ENCODE peak calls at places on chromosomes 2 and 18, in eight cellular contexts. E is cardiac muscle cell; Z is adrenal gland; C is CD4-positive, alpha-beta memory T cell; J is tibial nerve; F is stomach; T is uterus; B is PC-3. V is an unnamed sample.

GRCh38 chr2:9083287-9083686 is 79.8 kb upstream of the MBOAT2 start:
- DNase-seq in C (no peak), Z (no peak), F (no peak), B (no peak), T (no peak), E (no peak), J (no peak), V (no peak)

GRCh38 chr2:54059504-54059903 is 55.9 kb upstream of the ACYP2 start:
- DNase-seq in T (no peak), B (no peak), F (no peak), E (no peak), J (no peak), C (no peak), Z (no peak), V (no peak)

GRCh38 chr18:76988827-76989646 is 143.5 kb downstream of the MBP start:
- DNase-seq in J (no peak), Z (no peak), T (no peak), C (no peak), E (no peak), F (no peak), B (no peak), V (no peak)

GRCh38 chr2:16103614-16104344 is 163.4 kb downstream of the MYCN start:
- DNase-seq in B (no peak), Z (no peak), J (no peak), F (no peak), C (no peak), E (no peak), T (no peak), V (no peak)

GRCh38 chr2:23589739-23590138 is 204.8 kb downstream of the KLHL29 start:
- DNase-seq in J (no peak), B (no peak), C (no peak), E (no peak), F (no peak), T (no peak), Z (no peak), V (no peak)

GRCh38 chr2:44361330-44362206 is at the start of the genes CAMKMT and PREPL:
- DNase-seq in B (peak; percentile 97), T (peak; percentile 99), Z (peak; percentile 99), F (peak; percentile 99), C (peak; percentile 98), E (peak; percentile 98), J (peak; percentile 96), V (peak; percentile 98)

GRCh38 chr2:105804266-105804665 is 59.6 kb downstream of the NCK2 start:
- DNase-seq in E (no peak), T (no peak), J (no peak), F (no peak), C (no peak), B (no peak), Z (no peak), V (peak; percentile 95)

GRCh38 chr2:234320098-234320497 is 176.8 kb downstream of the ARL4C start:
- DNase-seq in E (no peak), T (no peak), Z (no peak), F (no peak), J (no peak), B (no peak), C (no peak), V (no peak)

GRCh38 chr2:142544173-142544572 is 333.3 kb upstream of the KYNU start:
- DNase-seq in Z (no peak), E (no peak), T (no peak), B (no peak), J (no peak), C (no peak), F (no peak), V (no peak)

GRCh38 chr2:65350714-65351113 is 81.7 kb downstream of the SPRED2 start:
- DNase-seq in C (no peak), J (no peak), E (peak; percentile 39), T (no peak), F (no peak), B (no peak), Z (no peak), V (peak; percentile 60)

GRCh38 chr2:159855153-159856140 is 57.4 kb upstream of the CD302 start:
- DNase-seq in J (no peak), F (no peak), B (no peak), E (no peak), T (no peak), Z (no peak), C (no peak), V (no peak)

GRCh38 chr2:215038411-215038810 is 100.0 kb downstream of the ABCA12 start:
- DNase-seq in J (no peak), Z (no peak), B (no peak), C (no peak), E (no peak), F (no peak), T (no peak), V (no peak)

GRCh38 chr2:51795248-51795888 is 763.4 kb upstream of the NRXN1 start:
- DNase-seq in F (no peak), B (peak; percentile 34), Z (no peak), J (no peak), E (peak; percentile 36), C (no peak), T (no peak), V (peak; percentile 46)

GRCh38 chr2:112087346-112088020 is 32.4 kb downstream of the TMEM87B start:
- DNase-seq in B (no peak), J (no peak), Z (peak; percentile 54), F (no peak), C (no peak), T (no peak), E (no peak), V (no peak)

GRCh38 chr18:43578636-43579203 is 301.4 kb upstream of the SYT4 start:
- DNase-seq in C (no peak), E (no peak), J (no peak), F (peak; percentile 40), B (no peak), Z (no peak), T (no peak), V (no peak)

GRCh38 chr2:241157841-241158545 is 7.7 kb downstream of the PPP1R7 start:
- DNase-seq in E (no peak), B (no peak), T (no peak), J (no peak), C (no peak), F (no peak), Z (no peak), V (no peak)

GRCh38 chr2:47903781-47904447 is 2.4 kb downstream of the FBXO11 start:
- DNase-seq in C (no peak), Z (no peak), F (no peak), B (peak; percentile 32), E (no peak), T (no peak), J (no peak), V (no peak)

GRCh38 chr2:145769053-145769716 is 1249.3 kb upstream of the ZEB2 start:
- DNase-seq in Z (no peak), B (no peak), T (no peak), F (no peak), C (no peak), J (no peak), E (no peak), V (no peak)

GRCh38 chr2:14936436-14936835 is 303.9 kb downstream of the LRATD1 start:
- DNase-seq in J (no peak), F (no peak), E (no peak), T (no peak), Z (no peak), B (no peak), C (no peak), V (no peak)

GRCh38 chr2:69645026-69645425 is 1.5 kb upstream of the AAK1 start:
- DNase-seq in F (no peak), J (no peak), Z (no peak), T (no peak), E (peak; percentile 18), C (peak; percentile 76), B (peak; percentile 13), V (no peak)

GRCh38 chr2:9347411-9347853 is 75.9 kb downstream of the ITGB1BP1 start:
- DNase-seq in E (no peak), J (peak; percentile 62), T (peak; percentile 86), B (no peak), F (peak; percentile 74), Z (peak; percentile 41), C (no peak), V (no peak)

DNA sequence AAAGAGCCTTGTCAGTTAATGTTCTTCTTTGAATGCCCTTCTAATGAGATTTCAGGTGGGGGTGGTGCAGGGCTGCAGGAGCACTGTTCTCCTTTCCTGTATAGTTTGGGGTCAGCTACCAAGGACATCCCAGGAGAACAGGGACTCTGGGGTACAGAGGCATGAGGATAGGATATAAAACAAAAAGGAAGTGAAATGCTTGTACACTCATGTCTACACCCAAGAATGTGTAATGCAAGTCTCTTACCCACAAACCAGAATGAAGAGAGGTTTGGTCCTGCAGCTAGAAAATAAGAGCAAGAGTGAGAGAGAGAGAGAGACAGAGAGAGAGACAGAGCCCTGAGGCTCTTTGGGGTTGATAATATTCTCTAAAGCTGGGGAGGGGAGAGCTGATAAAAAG is 151.8 kb upstream of the KCTD1 start:
- DNase-seq in Z (no peak), C (no peak), T (no peak), E (no peak), J (no peak), B (no peak), F (no peak), V (no peak)
- H3K9me3 ChIP-seq in Z (no peaks in the 10 kb centered on the region), C (no peaks in the 10 kb centered on the region), T (no peaks in the 10 kb centered on the region), E (no peaks in the 10 kb centered on the region), J (no peaks in the 10 kb centered on the region), B (no peaks in the 10 kb centered on the region), F (no peaks in the 10 kb centered on the region), V (no peaks in the 10 kb centered on the region)

GRCh38 chr18:48929951-48930713 is 20.6 kb downstream of the SMAD7 start:
- DNase-seq in Z (peak; percentile 65), F (peak; percentile 74), B (no peak), J (no peak), C (peak; percentile 26), T (no peak), E (peak; percentile 68), V (no peak)
- H3K4me1 ChIP-seq in Z (peaks cover 89% of the 10 kb centered on the region), F (peaks cover 99% of the 10 kb centered on the region), B (no peaks in the 10 kb centered on the region), J (peaks cover 95% of the 10 kb centered on the region), C (peaks cover 98% of the 10 kb centered on the region), T (peaks cover 8% of the 10 kb centered on the region), E (peaks cover 90% of the 10 kb centered on the region), V (peaks cover 95% of the 10 kb centered on the region)

GRCh38 chr2:115763601-115764000 is 1321.2 kb downstream of the DPP10 start:
- DNase-seq in T (no peak), Z (no peak), F (no peak), J (no peak), C (no peak), E (no peak), B (no peak), V (no peak)
- H3K9me3 ChIP-seq in T (no peaks in the 10 kb centered on the region), Z (no peaks in the 10 kb centered on the region), F (peaks cover 5% of the 10 kb centered on the region), J (no peaks in the 10 kb centered on the region), C (no peaks in the 10 kb centered on the region), E (no peaks in the 10 kb centered on the region), B (no peaks in the 10 kb centered on the region), V (peaks cover 4% of the 10 kb centered on the region)

GRCh38 chr2:7003895-7004294 is 86.7 kb downstream of the RNF144A start:
- DNase-seq in T (no peak), C (no peak), F (no peak), J (no peak), B (no peak), Z (no peak), E (no peak), V (no peak)

GRCh38 chr2:7004641-7005040 is 87.4 kb downstream of the RNF144A start:
- DNase-seq in B (no peak), T (no peak), F (no peak), Z (no peak), E (no peak), J (no peak), C (no peak), V (no peak)

GRCh38 chr2:6994569-6994968 is 77.4 kb downstream of the RNF144A start:
- DNase-seq in J (no peak), F (no peak), E (no peak), C (no peak), B (no peak), Z (no peak), T (no peak), V (no peak)

GRCh38 chr2:6995406-6996117 is 78.3 kb downstream of the RNF144A start:
- DNase-seq in J (no peak), F (no peak), E (no peak), C (no peak), T (no peak), B (no peak), Z (no peak), V (no peak)

GRCh38 chr2:6999161-6999877 is 82.1 kb downstream of the RNF144A start:
- DNase-seq in T (no peak), E (no peak), B (no peak), J (no peak), Z (no peak), F (no peak), C (no peak), V (no peak)
- H3K4me1 ChIP-seq in T (no peaks in the 10 kb centered on the region), E (no peaks in the 10 kb centered on the region), B (peaks cover 10% of the 10 kb centered on the region), J (peaks cover 4% of the 10 kb centered on the region), Z (peaks cover 8% of the 10 kb centered on the region), F (no peaks in the 10 kb centered on the region), C (no peaks in the 10 kb centered on the region), V (no peaks in the 10 kb centered on the region)

V was measured in A673.